ENCODE peak calls at places on chromosomes 3 and 15, in five cellular contexts. One of them, this sample, is unnamed.

GRCh38 chr3:172159376-172159775 is 120.0 kb downstream of the FNDC3B start:
- DNase-seq in type B pancreatic cell: no peak
- DNase-seq in AML-193: no peak
- DNase-seq in dorsolateral prefrontal cortex: no peak
- DNase-seq in HuH-7.5: no peak
- DNase-seq in this sample: no peak

GRCh38 chr3:37887062-37887461 is 25.4 kb downstream of the CTDSPL start:
- DNase-seq in dorsolateral prefrontal cortex: no peak
- DNase-seq in AML-193: no peak
- DNase-seq in type B pancreatic cell: no peak
- DNase-seq in HuH-7.5: no peak
- DNase-seq in this sample: no peak

GRCh38 chr3:13111874-13112520 is 38.8 kb upstream of the IQSEC1 start:
- DNase-seq in HuH-7.5: no peak
- DNase-seq in dorsolateral prefrontal cortex: no peak
- DNase-seq in type B pancreatic cell: no peak
- DNase-seq in AML-193: no peak
- DNase-seq in this sample: no peak

GRCh38 chr3:129386984-129387383 is 41.5 kb downstream of the EFCAB12 start:
- DNase-seq in dorsolateral prefrontal cortex: no peak
- DNase-seq in HuH-7.5: no peak
- DNase-seq in AML-193: no peak
- DNase-seq in type B pancreatic cell: no peak
- DNase-seq in this sample: no peak

GRCh38 chr3:45055032-45055410 is 28.9 kb downstream of the CLEC3B start:
- DNase-seq in type B pancreatic cell: no peak
- DNase-seq in HuH-7.5: no peak
- DNase-seq in dorsolateral prefrontal cortex: no peak
- DNase-seq in AML-193: peak
- DNase-seq in this sample: peak

GRCh38 chr3:73511555-73511954 is 113.2 kb downstream of the PDZRN3 start:
- DNase-seq in type B pancreatic cell: no peak
- DNase-seq in AML-193: no peak
- DNase-seq in dorsolateral prefrontal cortex: no peak
- DNase-seq in HuH-7.5: no peak
- DNase-seq in this sample: no peak

GRCh38 chr3:8713901-8714759 is 19.5 kb upstream of the CAV3 start:
- DNase-seq in type B pancreatic cell: no peak
- DNase-seq in AML-193: no peak
- DNase-seq in HuH-7.5: peak
- DNase-seq in dorsolateral prefrontal cortex: no peak
- DNase-seq in this sample: no peak

GRCh38 chr15:70876683-70877082 is 15.6 kb downstream of the THAP10 start:
- DNase-seq in type B pancreatic cell: no peak
- DNase-seq in HuH-7.5: no peak
- DNase-seq in dorsolateral prefrontal cortex: no peak
- DNase-seq in AML-193: no peak
- DNase-seq in this sample: no peak

GRCh38 chr3:30598663-30599545 is 7.5 kb upstream of the TGFBR2 start:
- DNase-seq in HuH-7.5: no peak
- DNase-seq in dorsolateral prefrontal cortex: no peak
- DNase-seq in AML-193: no peak
- DNase-seq in type B pancreatic cell: no peak
- DNase-seq in this sample: no peak

GRCh38 chr3:72171461-72171860 is 386.5 kb upstream of the PROK2 start:
- DNase-seq in type B pancreatic cell: no peak
- DNase-seq in AML-193: no peak
- DNase-seq in dorsolateral prefrontal cortex: peak
- DNase-seq in HuH-7.5: no peak
- DNase-seq in this sample: no peak

GRCh38 chr3:85164446-85164845 is 205.7 kb downstream of the CADM2 start:
- DNase-seq in dorsolateral prefrontal cortex: no peak
- DNase-seq in HuH-7.5: no peak
- DNase-seq in AML-193: no peak
- DNase-seq in type B pancreatic cell: no peak
- DNase-seq in this sample: no peak

GRCh38 chr3:112629425-112629824 is 11.5 kb downstream of the CCDC80 start:
- DNase-seq in HuH-7.5: no peak
- DNase-seq in AML-193: no peak
- DNase-seq in type B pancreatic cell: no peak
- DNase-seq in dorsolateral prefrontal cortex: peak
- DNase-seq in this sample: peak

GRCh38 chr15:60316961-60317360 is 80.8 kb downstream of the ANXA2 start:
- DNase-seq in AML-193: no peak
- DNase-seq in dorsolateral prefrontal cortex: no peak
- DNase-seq in HuH-7.5: no peak
- DNase-seq in type B pancreatic cell: no peak
- DNase-seq in this sample: no peak

GRCh38 chr3:37926611-37927010 is 64.0 kb upstream of the VILL start:
- DNase-seq in type B pancreatic cell: no peak
- DNase-seq in AML-193: no peak
- DNase-seq in dorsolateral prefrontal cortex: no peak
- DNase-seq in HuH-7.5: no peak
- DNase-seq in this sample: no peak

GRCh38 chr3:102400766-102401165 is 34.0 kb upstream of the ZPLD1 start:
- DNase-seq in HuH-7.5: no peak
- DNase-seq in dorsolateral prefrontal cortex: no peak
- DNase-seq in AML-193: no peak
- DNase-seq in type B pancreatic cell: no peak
- DNase-seq in this sample: no peak

GRCh38 chr3:29720660-29721059 is 439.8 kb downstream of the RBMS3 start:
- DNase-seq in type B pancreatic cell: no peak
- DNase-seq in dorsolateral prefrontal cortex: no peak
- DNase-seq in HuH-7.5: no peak
- DNase-seq in AML-193: no peak
- DNase-seq in this sample: no peak

GRCh38 chr3:172208586-172209332 is 169.4 kb downstream of the FNDC3B start:
- DNase-seq in dorsolateral prefrontal cortex: no peak
- DNase-seq in HuH-7.5: no peak
- DNase-seq in type B pancreatic cell: no peak
- DNase-seq in AML-193: no peak
- DNase-seq in this sample: peak

This sample was measured in NB4.